ENCODE peak calls at places on chromosomes 6 and 20, in six cellular contexts. V is neuronal stem cell, J is H9, O is trophoblast cell, W is IMR-90, Z is H1. R is an unnamed sample.

GRCh38 chr20:62723351-62723750 is 14.7 kb downstream of the NTSR1 start:
- DNase-seq in V (no peak), J (no peak), O (no peak), W (peak), Z (no peak), R (no peak)

GRCh38 chr6:50851269-50851847 is 32.7 kb downstream of the TFAP2B start:
- DNase-seq in V (no peak), J (peak), O (no peak), W (no peak), Z (no peak), R (no peak)

GRCh38 chr6:166417285-166417691 is 34.5 kb upstream of the MPC1 start:
- DNase-seq in V (no peak), J (no peak), O (no peak), W (no peak), Z (no peak), R (no peak)

GRCh38 chr6:140921366-140922226 is 1211.1 kb upstream of the GJE1 start:
- DNase-seq in V (peak), J (no peak), O (peak), W (peak), Z (no peak), R (peak)

GRCh38 chr20:8344106-8344505 is 212.0 kb downstream of the PLCB1 start:
- DNase-seq in V (no peak), J (no peak), O (no peak), W (no peak), Z (no peak), R (no peak)

GRCh38 chr6:161434331-161434730 is 160.5 kb upstream of the AGPAT4 start:
- DNase-seq in V (no peak), J (no peak), O (peak), W (no peak), Z (no peak), R (no peak)

GRCh38 chr6:13924146-13924948 is 405 bp upstream of the RNF182 start:
- DNase-seq in V (peak), J (peak), O (peak), W (peak), Z (peak), R (peak)

GRCh38 chr20:17665756-17666155 is 16.3 kb downstream of the RRBP1 start:
- DNase-seq in V (no peak), J (no peak), O (no peak), W (no peak), Z (no peak), R (no peak)

GRCh38 chr6:158876886-158877285 is 57.7 kb upstream of the EZR start:
- DNase-seq in V (no peak), J (no peak), O (no peak), W (no peak), Z (no peak), R (no peak)

GRCh38 chr6:650098-650497 is 6.8 kb downstream of the HUS1B start:
- DNase-seq in V (no peak), J (no peak), O (peak), W (peak), Z (no peak), R (peak)

GRCh38 chr6:36064770-36065396 is 37.3 kb downstream of the MAPK14 start:
- DNase-seq in V (no peak), J (no peak), O (peak), W (no peak), Z (no peak), R (no peak)

GRCh38 chr20:17613328-17614175 is 43.7 kb downstream of the DSTN start:
- DNase-seq in V (no peak), J (peak), O (peak), W (no peak), Z (no peak), R (no peak)

GRCh38 chr6:137495652-137496391 is 1.6 kb upstream of the OLIG3 start:
- DNase-seq in V (peak), J (peak), O (no peak), W (no peak), Z (peak), R (no peak)

GRCh38 chr6:12232821-12233220 is 57.3 kb upstream of the EDN1 start:
- DNase-seq in V (peak), J (no peak), O (no peak), W (no peak), Z (no peak), R (no peak)

GRCh38 chr6:150539568-150539967 is 60.1 kb upstream of the PLEKHG1 start:
- DNase-seq in V (no peak), J (no peak), O (no peak), W (no peak), Z (no peak), R (no peak)
- H3K14ac ChIP-seq in V (no peak), J (no peak), O (no peak), W (no peak), Z (no peak), R (no peak)

GRCh38 chr6:134549854-134550253 is 231.9 kb upstream of the SGK1 start:
- DNase-seq in V (no peak), J (no peak), O (no peak), W (no peak), Z (no peak), R (no peak)
- H3K14ac ChIP-seq in V (no peak), J (no peak), O (no peak), W (no peak), Z (no peak), R (no peak)

GRCh38 chr6:37663016-37663810 is 34.5 kb downstream of the MDGA1 start:
- DNase-seq in V (no peak), J (no peak), O (no peak), W (peak), Z (no peak), R (peak)
- H3K14ac ChIP-seq in V (no peak), J (no peak), O (no peak), W (peak), Z (no peak), R (no peak)

GRCh38 chr6:162615016-162615717 is 112.4 kb downstream of the PRKN start:
- DNase-seq in V (no peak), J (no peak), O (peak), W (no peak), Z (no peak), R (no peak)
- H3K14ac ChIP-seq in V (no peak), J (no peak), O (no peak), W (no peak), Z (no peak), R (no peak)

DNA sequence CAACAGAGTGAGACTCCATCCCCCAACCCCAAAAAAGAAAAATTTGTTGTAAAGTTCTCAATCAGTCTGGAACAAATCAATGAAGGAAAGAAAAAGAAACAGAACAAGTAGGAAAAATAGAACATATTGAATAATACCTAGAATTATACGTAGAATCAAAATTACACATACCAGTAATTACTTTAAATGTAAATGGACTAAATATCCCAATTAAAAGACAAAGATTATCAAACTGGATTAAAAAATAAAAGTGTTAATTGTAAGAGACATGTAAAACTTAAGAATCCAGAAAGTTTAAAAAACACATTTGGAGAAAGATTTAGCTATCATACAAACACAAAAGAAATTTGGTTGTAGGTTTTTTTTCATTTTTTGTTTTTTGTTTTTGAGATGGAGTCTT is 12.3 kb upstream of the CDYL start:
- DNase-seq in V (no peak), J (no peak), O (no peak), W (no peak), Z (no peak), R (no peak)
- H3K14ac ChIP-seq in V (no peak), J (no peak), O (no peak), W (no peak), Z (no peak), R (no peak)

GRCh38 chr6:129007819-129008218 is 124.9 kb downstream of the LAMA2 start:
- DNase-seq in V (no peak), J (no peak), O (no peak), W (no peak), Z (no peak), R (no peak)
- H3K14ac ChIP-seq in V (no peak), J (no peak), O (no peak), W (no peak), Z (no peak), R (no peak)

GRCh38 chr6:168086066-168086465 is 7.1 kb upstream of the FRMD1 start:
- DNase-seq in V (no peak), J (no peak), O (no peak), W (no peak), Z (no peak), R (no peak)
- H3K14ac ChIP-seq in V (no peak), J (no peak), O (no peak), W (no peak), Z (no peak), R (no peak)

GRCh38 chr6:147448775-147449174 is 59.7 kb upstream of the SAMD5 start:
- DNase-seq in V (no peak), J (peak), O (no peak), W (no peak), Z (no peak), R (no peak)

GRCh38 chr6:147448212-147448611 is 60.3 kb upstream of the SAMD5 start:
- DNase-seq in V (peak), J (peak), O (no peak), W (no peak), Z (peak), R (no peak)

DNA sequence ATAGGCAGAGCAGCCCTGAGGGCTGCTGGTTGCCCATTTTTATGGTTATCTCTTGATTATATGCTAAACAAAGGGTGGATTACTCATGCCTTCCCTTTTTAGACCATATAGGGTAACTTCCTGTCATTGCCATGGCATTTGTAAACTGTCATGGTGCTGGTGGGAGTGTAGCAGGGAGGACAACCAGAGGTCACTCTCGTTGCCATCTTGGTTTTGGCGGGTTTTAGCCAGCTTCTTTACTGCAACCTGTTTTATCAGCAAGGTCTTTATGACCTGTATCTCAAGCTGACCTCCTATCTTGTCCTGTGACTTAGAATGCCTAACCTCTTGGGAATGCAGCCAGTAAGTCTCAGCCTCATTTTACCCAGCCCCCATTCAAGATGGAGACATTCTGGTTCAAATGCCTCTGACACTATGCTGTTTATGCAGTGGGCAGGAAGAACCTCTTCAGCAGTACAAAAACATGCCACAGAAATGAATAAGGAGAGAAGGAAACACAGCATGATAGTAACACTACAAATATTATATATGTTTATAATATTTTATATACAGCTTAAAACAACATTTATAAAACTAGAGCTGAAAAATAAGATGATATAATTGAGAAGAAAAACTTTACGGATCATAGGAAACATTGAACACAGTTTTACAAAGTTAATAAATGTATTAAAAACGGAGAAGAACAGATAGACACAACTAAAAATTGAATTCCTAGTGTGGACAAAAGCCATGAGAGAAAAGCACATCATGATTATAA is 58.9 kb upstream of the SAMD5 start:
- DNase-seq in V (no peak), J (no peak), O (peak), W (no peak), Z (no peak), R (no peak)
- H3K14ac ChIP-seq in V (no peak), J (no peak), O (no peak), W (no peak), Z (no peak), R (no peak)